ENCODE peak calls at places on chromosomes 2 and 18, in five cellular contexts. B is neural crest cell, L is bronchial epithelial cell, A is nephron progenitor cell, Z is hepatic stellate cell. X is an unnamed sample.

GRCh38 chr2:10497797-10498251 is 49.7 kb upstream of the ODC1 start:
- DNase-seq in B (no peak), L (peak; percentile 88), A (no peak), Z (peak; percentile 93), X (no peak)

GRCh38 chr2:128682266-128682665 is 363.6 kb upstream of the HS6ST1 start:
- DNase-seq in B (no peak), L (no peak), A (no peak), Z (no peak), X (no peak)

GRCh38 chr18:70490008-70490933 is 201.4 kb downstream of the SOCS6 start:
- DNase-seq in B (peak; percentile 51), L (peak; percentile 52), A (peak; percentile 50), Z (peak; percentile 40), X (no peak)

GRCh38 chr2:208366215-208367132 is 40.1 kb upstream of the PTH2R start:
- DNase-seq in B (no peak), L (no peak), A (no peak), Z (no peak), X (no peak)

GRCh38 chr2:43899589-43899988 is 60.8 kb downstream of the ABCG8 start:
- DNase-seq in B (no peak), L (no peak), A (no peak), Z (no peak), X (no peak)

GRCh38 chr2:191050640-191050987 is 36.6 kb upstream of the STAT1 start:
- DNase-seq in B (no peak), L (peak; percentile 40), A (no peak), Z (peak; percentile 26), X (no peak)

GRCh38 chr2:106159867-106160785 is 34.0 kb downstream of the UXS1 start:
- DNase-seq in B (no peak), L (no peak), A (no peak), Z (no peak), X (no peak)

GRCh38 chr2:177295479-177295878 is 31.0 kb upstream of the NFE2L2 start:
- DNase-seq in B (no peak), L (no peak), A (no peak), Z (no peak), X (no peak)

GRCh38 chr2:175690113-175690716 is 311.9 kb downstream of the LNPK start:
- DNase-seq in B (peak; percentile 30), L (peak; percentile 74), A (peak; percentile 41), Z (peak; percentile 8), X (no peak)

GRCh38 chr2:88442501-88442900 is 10.0 kb downstream of the FOXI3 start:
- DNase-seq in B (no peak), L (no peak), A (no peak), Z (no peak), X (no peak)

GRCh38 chr2:237350070-237350469 is 63.9 kb downstream of the COL6A3 start:
- DNase-seq in B (no peak), L (no peak), A (no peak), Z (no peak), X (no peak)

GRCh38 chr2:44118257-44118656 is 50.4 kb upstream of the PPM1B start:
- DNase-seq in B (no peak), L (no peak), A (no peak), Z (no peak), X (no peak)

GRCh38 chr2:127016329-127016728 is 90.6 kb downstream of the BIN1 start:
- DNase-seq in B (no peak), L (no peak), A (no peak), Z (no peak), X (no peak)

GRCh38 chr2:85308951-85309555 is 18.7 kb downstream of the TGOLN2 start:
- DNase-seq in B (no peak), L (no peak), A (peak; percentile 32), Z (no peak), X (peak; percentile 79)

GRCh38 chr2:233063269-233063975 is 3.3 kb downstream of the INPP5D start:
- DNase-seq in B (no peak), L (no peak), A (peak; percentile 28), Z (no peak), X (no peak)